ENCODE peak calls at places on chromosomes 5 and 9, in six cellular contexts. V is endodermal cell, E is MM.1S, L is heart right ventricle, N is brain microvascular endothelial cell, I is adrenal gland. W is an unnamed sample. For H3K36me3, the result is how much of the 10 kb centered on the place peaks cover.

GRCh38 chr9:137244486-137245449 is 3.7 kb downstream of the TUBB4B start:
- DNase-seq in V (peak), E (no peak), L (no peak), N (no peak), I (no peak), W (no peak)

GRCh38 chr9:116234091-116234490 is 80.5 kb downstream of the PAPPA start:
- DNase-seq in V (peak), E (no peak), L (no peak), N (peak), I (peak), W (no peak)

GRCh38 chr9:87714819-87715218 is 11.1 kb upstream of the CTSL start:
- DNase-seq in V (peak), E (no peak), L (no peak), N (peak), I (peak), W (no peak)

GRCh38 chr5:138177936-138178515 is 404 bp downstream of the BRD8 start:
- DNase-seq in V (peak), E (peak), L (peak), N (peak), I (peak), W (peak)

GRCh38 chr5:65768723-65769122 is 46.7 kb downstream of the NLN start:
- DNase-seq in V (no peak), E (no peak), L (no peak), N (no peak), I (no peak), W (no peak)

GRCh38 chr9:136090768-136091581 is 4.1 kb downstream of the NACC2 start:
- DNase-seq in V (peak), E (no peak), L (peak), N (no peak), I (no peak), W (peak)

GRCh38 chr9:137224850-137225694 is at the start of gene CYSRT1:
- DNase-seq in V (no peak), E (no peak), L (no peak), N (no peak), I (no peak), W (no peak)

GRCh38 chr5:139181835-139182452 is 16.2 kb downstream of the SIL1 start:
- DNase-seq in V (no peak), E (no peak), L (no peak), N (no peak), I (no peak), W (no peak)

GRCh38 chr5:159105318-159106053 is 5.8 kb upstream of the EBF1 start:
- DNase-seq in V (peak), E (no peak), L (no peak), N (no peak), I (no peak), W (peak)

GRCh38 chr5:172788771-172789686 is 18.0 kb upstream of the DUSP1 start:
- DNase-seq in V (peak), E (no peak), L (peak), N (no peak), I (peak), W (peak)

GRCh38 chr5:123515904-123516303 is 3.9 kb downstream of the CSNK1G3 start:
- DNase-seq in V (no peak), E (no peak), L (no peak), N (no peak), I (no peak), W (no peak)

GRCh38 chr9:23492126-23493002 is 333.7 kb downstream of the ELAVL2 start:
- DNase-seq in V (peak), E (peak), L (no peak), N (peak), I (peak), W (no peak)

GRCh38 chr5:138601444-138601843 is 26.2 kb upstream of the HSPA9 start:
- DNase-seq in V (no peak), E (no peak), L (no peak), N (peak), I (peak), W (no peak)

GRCh38 chr9:136588663-136589464 is 43.0 kb upstream of the NOTCH1 start:
- DNase-seq in V (peak), E (no peak), L (peak), N (no peak), I (no peak), W (no peak)

GRCh38 chr5:138495351-138495750 is 30.1 kb downstream of the EGR1 start:
- DNase-seq in V (no peak), E (no peak), L (no peak), N (no peak), I (no peak), W (no peak)

GRCh38 chr5:14406554-14406849 is 175.1 kb upstream of the OTULINL start:
- DNase-seq in V (no peak), E (no peak), L (no peak), N (peak), I (no peak), W (no peak)

GRCh38 chr9:88532320-88532719 is 2.7 kb upstream of the NXNL2 start:
- DNase-seq in V (peak), E (no peak), L (peak), N (peak), I (peak), W (peak)

DNA sequence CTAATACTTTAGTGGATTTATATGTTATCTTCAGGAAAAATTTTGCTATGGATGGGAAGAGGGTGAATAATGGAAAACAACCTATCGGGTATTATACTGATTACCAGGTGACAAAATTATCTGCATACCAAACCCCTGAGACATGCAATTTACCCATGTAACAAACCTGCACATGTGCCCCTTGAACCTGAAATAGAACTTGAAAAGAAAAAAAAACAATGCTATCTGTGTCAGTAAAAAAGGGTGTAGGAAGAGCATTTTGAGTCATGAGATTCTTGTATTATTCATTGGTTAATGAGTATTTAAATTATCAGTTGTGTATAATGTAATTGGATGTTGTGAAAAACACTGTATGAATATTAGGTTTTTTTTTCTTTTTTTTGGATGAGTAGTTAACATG is 75.4 kb downstream of the PRR16 start:
- DNase-seq in V (no peak), E (no peak), L (no peak), N (no peak), I (no peak), W (no peak)
- H3K27ac ChIP-seq in V (no peak), E (no peak), L (no peak), N (no peak), I (no peak), W (no peak)

DNA sequence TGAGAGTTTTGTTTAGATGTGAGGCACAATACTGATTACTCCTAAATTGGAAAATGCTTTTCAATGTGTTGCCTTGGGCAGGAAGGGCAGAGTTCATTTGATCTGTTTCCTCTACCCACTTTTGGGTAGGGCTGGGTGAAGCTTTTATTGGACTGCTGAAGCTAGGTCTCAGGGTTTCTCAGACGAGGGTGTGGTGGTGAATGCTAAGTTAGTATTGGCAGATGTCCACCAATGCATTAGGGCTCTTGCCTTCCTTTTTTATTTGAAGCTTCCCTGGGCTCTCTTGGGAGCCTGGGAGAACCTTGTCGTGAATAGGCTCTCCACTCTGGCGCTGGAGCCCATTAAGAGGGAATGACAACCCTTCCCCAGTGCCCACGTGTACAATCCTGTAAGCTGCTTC is 23.1 kb downstream of the SPTAN1 start:
- DNase-seq in V (no peak), E (no peak), L (no peak), N (no peak), I (no peak), W (no peak)
- H3K36me3 ChIP-seq in V (half or more), E (under half), L (under half), N (half or more), I (under half), W (under half)

GRCh38 chr9:84136119-84136868 is 155.7 kb downstream of the RMI1 start:
- DNase-seq in V (no peak), E (no peak), L (no peak), N (no peak), I (no peak), W (no peak)
- H3K27ac ChIP-seq in V (no peak), E (no peak), L (no peak), N (no peak), I (no peak), W (no peak)

GRCh38 chr5:174093132-174093531 is 47.6 kb downstream of the NSG2 start:
- DNase-seq in V (peak), E (no peak), L (no peak), N (no peak), I (no peak), W (no peak)

GRCh38 chr5:174097486-174098185 is 52.1 kb downstream of the NSG2 start:
- DNase-seq in V (no peak), E (no peak), L (no peak), N (no peak), I (no peak), W (no peak)

GRCh38 chr5:174098694-174099093 is 53.2 kb downstream of the NSG2 start:
- DNase-seq in V (no peak), E (no peak), L (no peak), N (no peak), I (no peak), W (no peak)

GRCh38 chr5:174096619-174097018 is 51.1 kb downstream of the NSG2 start:
- DNase-seq in V (peak), E (no peak), L (no peak), N (no peak), I (no peak), W (no peak)

DNA sequence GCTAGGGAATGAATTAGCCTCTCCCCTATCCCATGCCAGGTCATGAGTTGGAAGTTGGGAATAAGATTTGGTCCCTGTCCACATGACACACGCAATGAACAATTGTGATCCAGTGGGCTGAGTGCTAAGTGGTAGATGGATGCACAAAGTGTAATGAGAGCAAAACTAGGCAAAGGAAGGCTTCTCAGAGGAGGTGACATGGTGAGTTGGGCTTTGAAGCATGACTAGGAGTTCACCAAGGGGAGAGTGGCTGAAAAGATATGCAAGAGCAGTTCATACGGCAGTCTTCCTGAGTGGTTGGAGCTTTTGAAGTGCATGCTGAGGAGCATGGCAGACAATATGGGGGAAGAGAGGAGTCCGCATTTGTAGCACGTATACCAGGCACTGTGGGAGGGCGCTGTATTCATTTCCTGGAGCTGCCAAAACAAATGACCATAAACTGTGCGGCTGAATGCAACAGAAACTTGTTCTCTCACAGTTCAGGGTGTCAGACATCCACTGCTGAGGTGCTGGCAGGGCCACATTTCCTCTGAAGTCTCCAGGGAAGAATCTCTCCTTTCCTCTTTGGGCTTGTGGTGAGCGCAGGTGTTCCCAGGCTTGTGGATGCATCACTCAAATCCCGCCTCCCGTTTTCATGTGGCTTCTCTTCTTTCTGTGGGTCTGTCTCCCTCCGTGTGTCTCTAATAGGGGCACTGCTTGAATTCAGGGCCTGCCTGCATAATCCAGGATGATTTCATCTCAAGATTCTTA is 49.5 kb downstream of the NSG2 start:
- DNase-seq in V (no peak), E (no peak), L (no peak), N (no peak), I (no peak), W (no peak)
- H3K36me3 ChIP-seq in V (under half), E (under half), L (under half), N (under half), I (under half), W (under half)

GRCh38 chr9:127884427-127884911 is 7.0 kb upstream of the AK1 start:
- DNase-seq in V (peak), E (no peak), L (peak), N (no peak), I (peak), W (no peak)
- H3K27ac ChIP-seq in V (peak), E (no peak), L (no peak), N (no peak), I (peak), W (no peak)